ENCODE peak calls at places on chromosomes 11 and 22, in seven cellular contexts. H is GDM1; U is GM10248; I is heart left ventricle; X is activated naive CD4-positive, alpha-beta T cell treated with anti-CD3 and anti-CD28 coated beads, Interleukin-2, amount 50 U/mL, for 16 hours; T is dermis microvascular lymphatic vessel endothelial cell; R is stimulated activated CD4-positive, alpha-beta T cell treated with anti-CD3 and anti-CD28 coated beads, Interleukin-4, amount 100 ng/mL, for 48 hours. S is an unnamed sample.

GRCh38 chr11:95081412-95081811 is 8.2 kb upstream of the ENDOD1 start:
- DNase-seq in H (no peak), I (no peak), T (no peak), R (no peak), U (no peak), X (no peak), S (peak; percentile 46)

GRCh38 chr11:105910095-105910715 is 111.8 kb downstream of the MSANTD4 start:
- DNase-seq in R (no peak), U (no peak), X (no peak), T (no peak), I (no peak), H (no peak), S (no peak)

GRCh38 chr11:58913685-58914084 is 25.6 kb upstream of the GLYATL1 start:
- DNase-seq in T (no peak), I (no peak), R (no peak), X (no peak), U (no peak), H (no peak), S (no peak)

GRCh38 chr22:25111579-25112517 is 87.8 kb upstream of the CRYBB3 start:
- DNase-seq in I (peak; percentile 65), X (no peak), U (no peak), R (no peak), H (no peak), T (no peak), S (peak; percentile 44)

GRCh38 chr11:82924522-82925224 is 23.1 kb downstream of the DDIAS start:
- DNase-seq in H (no peak), I (no peak), T (no peak), U (peak; percentile 21), R (no peak), X (no peak), S (no peak)

GRCh38 chr11:94557391-94557790 is 9.8 kb upstream of the PIWIL4 start:
- DNase-seq in U (no peak), X (no peak), R (no peak), T (no peak), H (no peak), I (no peak), S (no peak)

GRCh38 chr11:95512177-95512576 is 277.4 kb downstream of the FAM76B start:
- DNase-seq in U (no peak), R (no peak), H (no peak), X (no peak), T (no peak), I (no peak), S (no peak)

GRCh38 chr11:46127150-46127638 is 5.9 kb upstream of the PHF21A start:
- DNase-seq in U (peak; percentile 54), R (no peak), H (peak; percentile 28), I (no peak), X (peak; percentile 19), T (no peak), S (no peak)

GRCh38 chr11:2308713-2309112 is 6.9 kb downstream of the TSPAN32 start:
- DNase-seq in U (no peak), T (no peak), H (no peak), X (no peak), R (no peak), I (peak; percentile 52), S (peak; percentile 31)

GRCh38 chr11:130546438-130546837 is 98.0 kb downstream of the ADAMTS15 start:
- DNase-seq in T (no peak), H (no peak), I (no peak), X (no peak), U (no peak), R (no peak), S (no peak)